ENCODE peak calls at places on chromosomes 6 and 20, in four cellular contexts. One of them, this sample, is unnamed.

GRCh38 chr20:37442986-37443385 is 78.1 kb upstream of the NNAT start:
- DNase-seq in activated T-cell treated with anti-CD3 and anti-CD28 coated beads, Interleukin-2, amount 50 U/mL, for 72 hours: no peak
- DNase-seq in stimulated activated naive CD8-positive, alpha-beta T cell treated with anti-CD3 and anti-CD28 coated beads, Interleukin-15, Interleukin-2, amounts not matched to agents 100 U/mL and 50 U/mL, for 24 hours: no peak
- DNase-seq in NCI-H1092: no peak
- DNase-seq in this sample: no peak

GRCh38 chr6:103335412-103335811 is 1524.3 kb downstream of the HACE1 start:
- DNase-seq in activated T-cell treated with anti-CD3 and anti-CD28 coated beads, Interleukin-2, amount 50 U/mL, for 72 hours: no peak
- DNase-seq in stimulated activated naive CD8-positive, alpha-beta T cell treated with anti-CD3 and anti-CD28 coated beads, Interleukin-15, Interleukin-2, amounts not matched to agents 100 U/mL and 50 U/mL, for 24 hours: no peak
- DNase-seq in NCI-H1092: no peak
- DNase-seq in this sample: no peak

GRCh38 chr20:50611128-50611810 is 80.1 kb downstream of the RIPOR3 start:
- DNase-seq in activated T-cell treated with anti-CD3 and anti-CD28 coated beads, Interleukin-2, amount 50 U/mL, for 72 hours: no peak
- DNase-seq in stimulated activated naive CD8-positive, alpha-beta T cell treated with anti-CD3 and anti-CD28 coated beads, Interleukin-15, Interleukin-2, amounts not matched to agents 100 U/mL and 50 U/mL, for 24 hours: no peak
- DNase-seq in NCI-H1092: no peak
- DNase-seq in this sample: no peak

GRCh38 chr6:45163952-45164766 is 164.0 kb upstream of the RUNX2 start:
- DNase-seq in activated T-cell treated with anti-CD3 and anti-CD28 coated beads, Interleukin-2, amount 50 U/mL, for 72 hours: peak; percentile 64
- DNase-seq in stimulated activated naive CD8-positive, alpha-beta T cell treated with anti-CD3 and anti-CD28 coated beads, Interleukin-15, Interleukin-2, amounts not matched to agents 100 U/mL and 50 U/mL, for 24 hours: peak; percentile 31
- DNase-seq in NCI-H1092: no peak
- DNase-seq in this sample: no peak

GRCh38 chr6:114108119-114109002 is 137.4 kb upstream of the HDAC2 start:
- DNase-seq in activated T-cell treated with anti-CD3 and anti-CD28 coated beads, Interleukin-2, amount 50 U/mL, for 72 hours: peak; percentile 47
- DNase-seq in stimulated activated naive CD8-positive, alpha-beta T cell treated with anti-CD3 and anti-CD28 coated beads, Interleukin-15, Interleukin-2, amounts not matched to agents 100 U/mL and 50 U/mL, for 24 hours: peak; percentile 57
- DNase-seq in NCI-H1092: peak; percentile 42
- DNase-seq in this sample: peak; percentile 59

GRCh38 chr6:119915971-119916370 is 566.4 kb upstream of the MAN1A1 start:
- DNase-seq in activated T-cell treated with anti-CD3 and anti-CD28 coated beads, Interleukin-2, amount 50 U/mL, for 72 hours: no peak
- DNase-seq in stimulated activated naive CD8-positive, alpha-beta T cell treated with anti-CD3 and anti-CD28 coated beads, Interleukin-15, Interleukin-2, amounts not matched to agents 100 U/mL and 50 U/mL, for 24 hours: no peak
- DNase-seq in NCI-H1092: no peak
- DNase-seq in this sample: no peak

GRCh38 chr6:148509789-148510581 is 167.3 kb downstream of the SASH1 start:
- DNase-seq in activated T-cell treated with anti-CD3 and anti-CD28 coated beads, Interleukin-2, amount 50 U/mL, for 72 hours: no peak
- DNase-seq in stimulated activated naive CD8-positive, alpha-beta T cell treated with anti-CD3 and anti-CD28 coated beads, Interleukin-15, Interleukin-2, amounts not matched to agents 100 U/mL and 50 U/mL, for 24 hours: no peak
- DNase-seq in NCI-H1092: no peak
- DNase-seq in this sample: peak; percentile 24

GRCh38 chr6:1910621-1911407 is 301.1 kb downstream of the FOXC1 start:
- DNase-seq in activated T-cell treated with anti-CD3 and anti-CD28 coated beads, Interleukin-2, amount 50 U/mL, for 72 hours: no peak
- DNase-seq in stimulated activated naive CD8-positive, alpha-beta T cell treated with anti-CD3 and anti-CD28 coated beads, Interleukin-15, Interleukin-2, amounts not matched to agents 100 U/mL and 50 U/mL, for 24 hours: no peak
- DNase-seq in NCI-H1092: no peak
- DNase-seq in this sample: no peak

GRCh38 chr6:139655783-139656705 is 281.6 kb upstream of the CITED2 start:
- DNase-seq in activated T-cell treated with anti-CD3 and anti-CD28 coated beads, Interleukin-2, amount 50 U/mL, for 72 hours: no peak
- DNase-seq in stimulated activated naive CD8-positive, alpha-beta T cell treated with anti-CD3 and anti-CD28 coated beads, Interleukin-15, Interleukin-2, amounts not matched to agents 100 U/mL and 50 U/mL, for 24 hours: no peak
- DNase-seq in NCI-H1092: no peak
- DNase-seq in this sample: peak; percentile 1

GRCh38 chr6:47690791-47691190 is 7.6 kb upstream of the ADGRF4 start:
- DNase-seq in activated T-cell treated with anti-CD3 and anti-CD28 coated beads, Interleukin-2, amount 50 U/mL, for 72 hours: no peak
- DNase-seq in stimulated activated naive CD8-positive, alpha-beta T cell treated with anti-CD3 and anti-CD28 coated beads, Interleukin-15, Interleukin-2, amounts not matched to agents 100 U/mL and 50 U/mL, for 24 hours: no peak
- DNase-seq in NCI-H1092: peak; percentile 29
- DNase-seq in this sample: no peak

GRCh38 chr6:53956804-53957203 is 154.4 kb upstream of the MLIP start:
- DNase-seq in activated T-cell treated with anti-CD3 and anti-CD28 coated beads, Interleukin-2, amount 50 U/mL, for 72 hours: no peak
- DNase-seq in stimulated activated naive CD8-positive, alpha-beta T cell treated with anti-CD3 and anti-CD28 coated beads, Interleukin-15, Interleukin-2, amounts not matched to agents 100 U/mL and 50 U/mL, for 24 hours: no peak
- DNase-seq in NCI-H1092: no peak
- DNase-seq in this sample: no peak

GRCh38 chr6:1864496-1864895 is 254.8 kb downstream of the FOXC1 start:
- DNase-seq in activated T-cell treated with anti-CD3 and anti-CD28 coated beads, Interleukin-2, amount 50 U/mL, for 72 hours: no peak
- DNase-seq in stimulated activated naive CD8-positive, alpha-beta T cell treated with anti-CD3 and anti-CD28 coated beads, Interleukin-15, Interleukin-2, amounts not matched to agents 100 U/mL and 50 U/mL, for 24 hours: no peak
- DNase-seq in NCI-H1092: no peak
- DNase-seq in this sample: no peak

GRCh38 chr20:49751397-49751735 is 37.7 kb upstream of the B4GALT5 start:
- DNase-seq in activated T-cell treated with anti-CD3 and anti-CD28 coated beads, Interleukin-2, amount 50 U/mL, for 72 hours: no peak
- DNase-seq in stimulated activated naive CD8-positive, alpha-beta T cell treated with anti-CD3 and anti-CD28 coated beads, Interleukin-15, Interleukin-2, amounts not matched to agents 100 U/mL and 50 U/mL, for 24 hours: no peak
- DNase-seq in NCI-H1092: no peak
- DNase-seq in this sample: no peak

GRCh38 chr6:166595061-166595780 is 8.7 kb upstream of the RAMACL start:
- DNase-seq in activated T-cell treated with anti-CD3 and anti-CD28 coated beads, Interleukin-2, amount 50 U/mL, for 72 hours: no peak
- DNase-seq in stimulated activated naive CD8-positive, alpha-beta T cell treated with anti-CD3 and anti-CD28 coated beads, Interleukin-15, Interleukin-2, amounts not matched to agents 100 U/mL and 50 U/mL, for 24 hours: no peak
- DNase-seq in NCI-H1092: no peak
- DNase-seq in this sample: no peak

GRCh38 chr20:31933698-31934097 is 18.1 kb downstream of the PDRG1 start:
- DNase-seq in activated T-cell treated with anti-CD3 and anti-CD28 coated beads, Interleukin-2, amount 50 U/mL, for 72 hours: no peak
- DNase-seq in stimulated activated naive CD8-positive, alpha-beta T cell treated with anti-CD3 and anti-CD28 coated beads, Interleukin-15, Interleukin-2, amounts not matched to agents 100 U/mL and 50 U/mL, for 24 hours: no peak
- DNase-seq in NCI-H1092: no peak
- DNase-seq in this sample: no peak

GRCh38 chr6:149913085-149913484 is 9.8 kb downstream of the RAET1G start:
- DNase-seq in activated T-cell treated with anti-CD3 and anti-CD28 coated beads, Interleukin-2, amount 50 U/mL, for 72 hours: no peak
- DNase-seq in stimulated activated naive CD8-positive, alpha-beta T cell treated with anti-CD3 and anti-CD28 coated beads, Interleukin-15, Interleukin-2, amounts not matched to agents 100 U/mL and 50 U/mL, for 24 hours: no peak
- DNase-seq in NCI-H1092: no peak
- DNase-seq in this sample: no peak

GRCh38 chr6:143337201-143337949 is 113.1 kb downstream of the ADAT2 start:
- DNase-seq in activated T-cell treated with anti-CD3 and anti-CD28 coated beads, Interleukin-2, amount 50 U/mL, for 72 hours: peak; percentile 52
- DNase-seq in stimulated activated naive CD8-positive, alpha-beta T cell treated with anti-CD3 and anti-CD28 coated beads, Interleukin-15, Interleukin-2, amounts not matched to agents 100 U/mL and 50 U/mL, for 24 hours: peak; percentile 66
- DNase-seq in NCI-H1092: no peak
- DNase-seq in this sample: peak; percentile 7

GRCh38 chr6:43175676-43176422 is 4.8 kb downstream of the SRF start:
- DNase-seq in activated T-cell treated with anti-CD3 and anti-CD28 coated beads, Interleukin-2, amount 50 U/mL, for 72 hours: no peak
- DNase-seq in stimulated activated naive CD8-positive, alpha-beta T cell treated with anti-CD3 and anti-CD28 coated beads, Interleukin-15, Interleukin-2, amounts not matched to agents 100 U/mL and 50 U/mL, for 24 hours: no peak
- DNase-seq in NCI-H1092: no peak
- DNase-seq in this sample: no peak

GRCh38 chr6:54992789-54993188 is 146.2 kb downstream of the FAM83B start:
- DNase-seq in activated T-cell treated with anti-CD3 and anti-CD28 coated beads, Interleukin-2, amount 50 U/mL, for 72 hours: no peak
- DNase-seq in stimulated activated naive CD8-positive, alpha-beta T cell treated with anti-CD3 and anti-CD28 coated beads, Interleukin-15, Interleukin-2, amounts not matched to agents 100 U/mL and 50 U/mL, for 24 hours: no peak
- DNase-seq in NCI-H1092: no peak
- DNase-seq in this sample: no peak

GRCh38 chr20:16759161-16759523 is 11.0 kb downstream of the OTOR start:
- DNase-seq in activated T-cell treated with anti-CD3 and anti-CD28 coated beads, Interleukin-2, amount 50 U/mL, for 72 hours: no peak
- DNase-seq in stimulated activated naive CD8-positive, alpha-beta T cell treated with anti-CD3 and anti-CD28 coated beads, Interleukin-15, Interleukin-2, amounts not matched to agents 100 U/mL and 50 U/mL, for 24 hours: no peak
- DNase-seq in NCI-H1092: no peak
- DNase-seq in this sample: no peak

GRCh38 chr6:76681781-76682180 is 609.3 kb upstream of the IMPG1 start:
- DNase-seq in activated T-cell treated with anti-CD3 and anti-CD28 coated beads, Interleukin-2, amount 50 U/mL, for 72 hours: no peak
- DNase-seq in stimulated activated naive CD8-positive, alpha-beta T cell treated with anti-CD3 and anti-CD28 coated beads, Interleukin-15, Interleukin-2, amounts not matched to agents 100 U/mL and 50 U/mL, for 24 hours: no peak
- DNase-seq in NCI-H1092: no peak
- DNase-seq in this sample: no peak

GRCh38 chr6:148611213-148611612 is 135.6 kb upstream of the UST start:
- DNase-seq in activated T-cell treated with anti-CD3 and anti-CD28 coated beads, Interleukin-2, amount 50 U/mL, for 72 hours: no peak
- DNase-seq in stimulated activated naive CD8-positive, alpha-beta T cell treated with anti-CD3 and anti-CD28 coated beads, Interleukin-15, Interleukin-2, amounts not matched to agents 100 U/mL and 50 U/mL, for 24 hours: no peak
- DNase-seq in NCI-H1092: no peak
- DNase-seq in this sample: no peak

GRCh38 chr6:88220493-88220892 is 54.3 kb upstream of the CNR1 start:
- DNase-seq in activated T-cell treated with anti-CD3 and anti-CD28 coated beads, Interleukin-2, amount 50 U/mL, for 72 hours: no peak
- DNase-seq in stimulated activated naive CD8-positive, alpha-beta T cell treated with anti-CD3 and anti-CD28 coated beads, Interleukin-15, Interleukin-2, amounts not matched to agents 100 U/mL and 50 U/mL, for 24 hours: no peak
- DNase-seq in NCI-H1092: no peak
- DNase-seq in this sample: no peak

GRCh38 chr20:64083380-64084208 is 604 bp downstream of the LKAAEAR1 start:
- DNase-seq in activated T-cell treated with anti-CD3 and anti-CD28 coated beads, Interleukin-2, amount 50 U/mL, for 72 hours: peak; percentile 82
- DNase-seq in stimulated activated naive CD8-positive, alpha-beta T cell treated with anti-CD3 and anti-CD28 coated beads, Interleukin-15, Interleukin-2, amounts not matched to agents 100 U/mL and 50 U/mL, for 24 hours: peak; percentile 85
- DNase-seq in NCI-H1092: peak; percentile 54
- DNase-seq in this sample: peak; percentile 87

GRCh38 chr6:34243901-34244884 is 4.6 kb downstream of the SMIM29 start:
- DNase-seq in activated T-cell treated with anti-CD3 and anti-CD28 coated beads, Interleukin-2, amount 50 U/mL, for 72 hours: peak; percentile 79
- DNase-seq in stimulated activated naive CD8-positive, alpha-beta T cell treated with anti-CD3 and anti-CD28 coated beads, Interleukin-15, Interleukin-2, amounts not matched to agents 100 U/mL and 50 U/mL, for 24 hours: peak; percentile 72
- DNase-seq in NCI-H1092: no peak
- DNase-seq in this sample: no peak

GRCh38 chr6:52724406-52725121 is 38.7 kb downstream of the GSTA2 start:
- DNase-seq in activated T-cell treated with anti-CD3 and anti-CD28 coated beads, Interleukin-2, amount 50 U/mL, for 72 hours: peak; percentile 61
- DNase-seq in stimulated activated naive CD8-positive, alpha-beta T cell treated with anti-CD3 and anti-CD28 coated beads, Interleukin-15, Interleukin-2, amounts not matched to agents 100 U/mL and 50 U/mL, for 24 hours: peak; percentile 64
- DNase-seq in NCI-H1092: peak; percentile 39
- DNase-seq in this sample: peak; percentile 55

GRCh38 chr6:98841589-98842488 is 7.5 kb downstream of the POU3F2 start:
- DNase-seq in activated T-cell treated with anti-CD3 and anti-CD28 coated beads, Interleukin-2, amount 50 U/mL, for 72 hours: no peak
- DNase-seq in stimulated activated naive CD8-positive, alpha-beta T cell treated with anti-CD3 and anti-CD28 coated beads, Interleukin-15, Interleukin-2, amounts not matched to agents 100 U/mL and 50 U/mL, for 24 hours: no peak
- DNase-seq in NCI-H1092: no peak
- DNase-seq in this sample: no peak

GRCh38 chr6:27867051-27867940 is 44.9 kb downstream of the OR2B2 start:
- DNase-seq in activated T-cell treated with anti-CD3 and anti-CD28 coated beads, Interleukin-2, amount 50 U/mL, for 72 hours: peak; percentile 90
- DNase-seq in stimulated activated naive CD8-positive, alpha-beta T cell treated with anti-CD3 and anti-CD28 coated beads, Interleukin-15, Interleukin-2, amounts not matched to agents 100 U/mL and 50 U/mL, for 24 hours: peak; percentile 86
- DNase-seq in NCI-H1092: peak; percentile 55
- DNase-seq in this sample: peak; percentile 89

This sample was measured in COR-L47.